ENCODE peak calls at places on chromosomes 2 and 18, in four cellular contexts. B is GM23248, G is RWPE1, A is IMR-90. Q is an unnamed sample.
A peak's percentile ranks its signal among the peaks of the same experiment; 100 is the strongest.

GRCh38 chr2:233489666-233490065 is 76.9 kb downstream of the USP40 start:
- DNase-seq in G (peak; percentile 44), A (peak; percentile 31), B (peak; percentile 32), Q (no peak)

GRCh38 chr18:58572181-58572580 is 56.7 kb downstream of the ALPK2 start:
- DNase-seq in B (peak; percentile 98), G (peak; percentile 36), A (peak; percentile 100), Q (no peak)

GRCh38 chr2:51624995-51625394 is 593.1 kb upstream of the NRXN1 start:
- DNase-seq in G (peak; percentile 14), A (peak; percentile 73), B (peak; percentile 26), Q (no peak)

GRCh38 chr2:1995584-1995983 is 251.3 kb upstream of the PXDN start:
- DNase-seq in B (no peak), A (no peak), G (no peak), Q (no peak)

GRCh38 chr18:61019902-61020301 is 313.3 kb upstream of the CDH20 start:
- DNase-seq in B (no peak), G (no peak), A (no peak), Q (no peak)

GRCh38 chr2:129888461-129888860 is 91.0 kb upstream of the RAB6C start:
- DNase-seq in G (no peak), B (no peak), A (no peak), Q (no peak)

GRCh38 chr2:176642074-176642473 is 372.8 kb downstream of the MTX2 start:
- DNase-seq in G (peak; percentile 56), A (peak; percentile 51), B (peak; percentile 86), Q (no peak)

GRCh38 chr18:24333116-24333515 is 64.5 kb downstream of the OSBPL1A start:
- DNase-seq in B (peak; percentile 30), A (no peak), G (no peak), Q (no peak)

GRCh38 chr18:55340998-55341397 is 247.0 kb downstream of the TCF4 start:
- DNase-seq in A (no peak), B (no peak), G (no peak), Q (no peak)

GRCh38 chr2:70312560-70312959 is 10.7 kb upstream of the FAM136A start:
- DNase-seq in G (no peak), A (no peak), B (no peak), Q (no peak)

GRCh38 chr2:236512902-236513433 is 56.7 kb upstream of the ACKR3 start:
- DNase-seq in G (peak; percentile 52), B (peak; percentile 67), A (peak; percentile 34), Q (peak; percentile 68)

GRCh38 chr2:165572155-165572554 is 102.7 kb downstream of the CSRNP3 start:
- DNase-seq in A (no peak), G (no peak), B (no peak), Q (no peak)

GRCh38 chr2:102082591-102083586 is 59.7 kb upstream of the IL1R1 start:
- DNase-seq in A (peak; percentile 91), G (no peak), B (peak; percentile 92), Q (peak; percentile 62)

GRCh38 chr18:79367989-79368388 is 27.7 kb upstream of the NFATC1 start:
- DNase-seq in A (peak; percentile 30), G (no peak), B (no peak), Q (no peak)

GRCh38 chr2:65340898-65341681 is 91.3 kb downstream of the SPRED2 start:
- DNase-seq in A (no peak), G (no peak), B (no peak), Q (no peak)

GRCh38 chr2:159617651-159618050 is 1.3 kb upstream of the BAZ2B start:
- DNase-seq in A (peak; percentile 31), B (peak; percentile 42), G (no peak), Q (peak; percentile 43)

GRCh38 chr18:22831441-22831904 is 101.7 kb upstream of the RBBP8 start:
- DNase-seq in G (no peak), A (peak; percentile 91), B (peak; percentile 87), Q (no peak)

GRCh38 chr2:25098056-25098455 is 56.2 kb downstream of the EFR3B start:
- DNase-seq in A (no peak), G (no peak), B (no peak), Q (no peak)
- H3K27ac ChIP-seq in A (no peak overlapping the region), G (no peak overlapping the region), B (no peak overlapping the region), Q (no peak overlapping the region)

GRCh38 chr2:234492687-234493086 is 4.2 kb downstream of the ARL4C start:
- DNase-seq in B (no peak), A (no peak), G (no peak), Q (no peak)

GRCh38 chr2:234491281-234491680 is 5.6 kb downstream of the ARL4C start:
- DNase-seq in A (no peak), B (no peak), G (no peak), Q (no peak)

GRCh38 chr2:234488913-234489451 is 7.9 kb downstream of the ARL4C start:
- DNase-seq in B (no peak), A (no peak), G (no peak), Q (no peak)

GRCh38 chr2:234491897-234492296 is 5.0 kb downstream of the ARL4C start:
- DNase-seq in A (no peak), G (no peak), B (no peak), Q (no peak)

GRCh38 chr2:234490239-234491074 is 6.4 kb downstream of the ARL4C start:
- DNase-seq in B (no peak), A (no peak), G (no peak), Q (no peak)
- H3K27ac ChIP-seq in B (no peak overlapping the region), A (no peak overlapping the region), G (no peak overlapping the region), Q (peak overlapping the region; percentile 6)

DNA sequence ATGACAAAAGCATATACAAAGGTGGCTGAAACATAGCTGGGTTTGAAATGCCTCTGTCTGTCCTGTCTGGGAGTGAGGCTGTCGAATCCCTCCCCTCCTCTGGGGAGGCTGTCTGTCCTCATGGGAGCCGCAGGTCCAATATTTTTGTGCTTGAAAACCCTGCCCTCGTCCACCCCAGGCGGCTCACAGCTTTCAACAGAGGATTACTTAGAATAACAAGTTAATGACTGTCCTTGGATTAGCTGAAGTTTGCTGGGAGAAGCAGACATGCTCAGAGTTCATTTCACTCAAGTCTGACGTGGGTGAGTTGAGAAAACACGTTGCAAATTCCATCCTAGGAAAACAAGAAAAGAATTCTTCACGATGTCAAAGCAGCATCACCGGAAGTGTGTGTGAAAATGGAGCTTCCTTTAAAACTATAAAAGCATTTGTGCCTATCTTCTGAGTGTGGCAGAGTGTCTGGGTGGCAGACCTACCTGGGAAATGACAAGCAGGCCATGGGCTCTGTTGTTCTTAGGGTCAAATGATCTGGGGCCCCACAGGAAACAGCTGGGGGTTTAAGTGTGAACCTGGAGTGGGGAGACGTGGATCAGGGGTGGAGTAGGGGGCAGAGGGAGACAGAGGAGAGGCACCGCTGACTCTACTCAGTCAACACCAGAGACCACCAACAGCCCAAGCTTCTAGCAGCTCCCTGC is 77.1 kb downstream of the DDX1 start:
- DNase-seq in B (no peak), G (no peak), A (peak; percentile 33), Q (no peak)
- H3K27ac ChIP-seq in B (no peak overlapping the region), G (no peak overlapping the region), A (no peak overlapping the region), Q (no peak overlapping the region)

GRCh38 chr2:118123561-118124232 is 35.4 kb downstream of the INSIG2 start:
- DNase-seq in G (peak; percentile 96), A (peak; percentile 52), B (peak; percentile 96), Q (no peak)
- H3K27ac ChIP-seq in G (peak overlapping the region; percentile 82), A (no peak overlapping the region), B (peak overlapping the region; percentile 91), Q (peak overlapping the region; percentile 41)

DNA sequence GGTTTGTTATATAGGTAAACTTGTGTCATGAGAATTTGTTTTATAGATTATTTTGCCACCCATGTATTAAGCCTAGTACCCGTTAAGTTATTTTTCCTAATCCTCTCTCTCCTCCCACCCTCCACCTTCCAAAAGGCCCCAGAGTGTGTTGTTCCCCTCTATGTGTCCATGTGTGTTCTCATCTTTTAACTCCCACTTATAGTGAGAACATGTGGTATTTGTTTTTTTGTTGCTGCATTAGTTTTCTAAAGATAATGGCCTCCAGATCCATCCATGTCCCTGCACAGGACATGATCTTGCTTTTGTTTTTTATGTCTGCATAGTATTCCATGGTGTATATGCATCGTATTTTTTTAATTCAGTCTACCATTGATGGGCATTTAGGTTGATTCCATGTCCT is 1075.6 kb upstream of the CNTNAP5 start:
- DNase-seq in B (no peak), G (no peak), A (no peak), Q (no peak)
- H3K27ac ChIP-seq in B (no peak overlapping the region), G (no peak overlapping the region), A (no peak overlapping the region), Q (no peak overlapping the region)

Q was measured in upper lobe of left lung.